ENCODE peak calls at places on chromosomes 2 and 18, in nine cellular contexts. One of them, this sample, is unnamed. For H3K4me1, the result is how much of the 10 kb centered on the place peaks cover.

GRCh38 chr2:178506949-178507348 is 26.7 kb downstream of the PLEKHA3 start:
- DNase-seq in Caco-2: no peak
- DNase-seq in H9: no peak
- DNase-seq in fibroblast of lung: no peak
- DNase-seq in neuronal stem cell: no peak
- DNase-seq in ovary: no peak
- DNase-seq in naive thymus-derived CD4-positive, alpha-beta T cell: no peak
- DNase-seq in heart right ventricle: no peak
- DNase-seq in HAP-1: no peak
- DNase-seq in this sample: no peak

GRCh38 chr18:76565238-76566173 is 70.5 kb upstream of the ZNF516 start:
- DNase-seq in heart right ventricle: peak
- DNase-seq in HAP-1: peak
- DNase-seq in fibroblast of lung: peak
- DNase-seq in ovary: peak
- DNase-seq in H9: peak
- DNase-seq in naive thymus-derived CD4-positive, alpha-beta T cell: no peak
- DNase-seq in neuronal stem cell: peak
- DNase-seq in Caco-2: peak
- DNase-seq in this sample: no peak

GRCh38 chr2:104290566-104290891 is 563.4 kb upstream of the POU3F3 start:
- DNase-seq in Caco-2: no peak
- DNase-seq in heart right ventricle: no peak
- DNase-seq in H9: no peak
- DNase-seq in ovary: no peak
- DNase-seq in fibroblast of lung: no peak
- DNase-seq in HAP-1: no peak
- DNase-seq in naive thymus-derived CD4-positive, alpha-beta T cell: no peak
- DNase-seq in neuronal stem cell: no peak
- DNase-seq in this sample: no peak

GRCh38 chr2:68732533-68732932 is 2.1 kb upstream of the ARHGAP25 start:
- DNase-seq in heart right ventricle: no peak
- DNase-seq in ovary: no peak
- DNase-seq in neuronal stem cell: no peak
- DNase-seq in H9: no peak
- DNase-seq in fibroblast of lung: no peak
- DNase-seq in naive thymus-derived CD4-positive, alpha-beta T cell: no peak
- DNase-seq in HAP-1: no peak
- DNase-seq in Caco-2: no peak
- DNase-seq in this sample: no peak

GRCh38 chr18:49861659-49862058 is 48.3 kb upstream of the ACAA2 start:
- DNase-seq in neuronal stem cell: no peak
- DNase-seq in heart right ventricle: no peak
- DNase-seq in H9: no peak
- DNase-seq in naive thymus-derived CD4-positive, alpha-beta T cell: no peak
- DNase-seq in ovary: no peak
- DNase-seq in fibroblast of lung: no peak
- DNase-seq in Caco-2: no peak
- DNase-seq in HAP-1: no peak
- DNase-seq in this sample: peak

GRCh38 chr2:176136375-176137248 is 7.1 kb downstream of the HOXD8 start:
- DNase-seq in fibroblast of lung: no peak
- DNase-seq in Caco-2: peak
- DNase-seq in neuronal stem cell: no peak
- DNase-seq in naive thymus-derived CD4-positive, alpha-beta T cell: peak
- DNase-seq in heart right ventricle: no peak
- DNase-seq in ovary: peak
- DNase-seq in H9: peak
- DNase-seq in HAP-1: peak
- DNase-seq in this sample: no peak

GRCh38 chr2:43943809-43944452 is 51.9 kb downstream of the LRPPRC start:
- DNase-seq in heart right ventricle: no peak
- DNase-seq in fibroblast of lung: no peak
- DNase-seq in ovary: no peak
- DNase-seq in H9: no peak
- DNase-seq in naive thymus-derived CD4-positive, alpha-beta T cell: no peak
- DNase-seq in neuronal stem cell: no peak
- DNase-seq in Caco-2: no peak
- DNase-seq in HAP-1: peak
- DNase-seq in this sample: no peak

GRCh38 chr2:7673843-7674242 is 756.6 kb downstream of the RNF144A start:
- DNase-seq in neuronal stem cell: no peak
- DNase-seq in ovary: no peak
- DNase-seq in heart right ventricle: no peak
- DNase-seq in fibroblast of lung: peak
- DNase-seq in HAP-1: no peak
- DNase-seq in H9: no peak
- DNase-seq in naive thymus-derived CD4-positive, alpha-beta T cell: no peak
- DNase-seq in Caco-2: no peak
- DNase-seq in this sample: no peak

GRCh38 chr2:65281626-65282351 is 54.2 kb downstream of the ACTR2 start:
- DNase-seq in HAP-1: no peak
- DNase-seq in neuronal stem cell: no peak
- DNase-seq in fibroblast of lung: peak
- DNase-seq in Caco-2: no peak
- DNase-seq in ovary: no peak
- DNase-seq in heart right ventricle: no peak
- DNase-seq in H9: no peak
- DNase-seq in naive thymus-derived CD4-positive, alpha-beta T cell: no peak
- DNase-seq in this sample: no peak

DNA sequence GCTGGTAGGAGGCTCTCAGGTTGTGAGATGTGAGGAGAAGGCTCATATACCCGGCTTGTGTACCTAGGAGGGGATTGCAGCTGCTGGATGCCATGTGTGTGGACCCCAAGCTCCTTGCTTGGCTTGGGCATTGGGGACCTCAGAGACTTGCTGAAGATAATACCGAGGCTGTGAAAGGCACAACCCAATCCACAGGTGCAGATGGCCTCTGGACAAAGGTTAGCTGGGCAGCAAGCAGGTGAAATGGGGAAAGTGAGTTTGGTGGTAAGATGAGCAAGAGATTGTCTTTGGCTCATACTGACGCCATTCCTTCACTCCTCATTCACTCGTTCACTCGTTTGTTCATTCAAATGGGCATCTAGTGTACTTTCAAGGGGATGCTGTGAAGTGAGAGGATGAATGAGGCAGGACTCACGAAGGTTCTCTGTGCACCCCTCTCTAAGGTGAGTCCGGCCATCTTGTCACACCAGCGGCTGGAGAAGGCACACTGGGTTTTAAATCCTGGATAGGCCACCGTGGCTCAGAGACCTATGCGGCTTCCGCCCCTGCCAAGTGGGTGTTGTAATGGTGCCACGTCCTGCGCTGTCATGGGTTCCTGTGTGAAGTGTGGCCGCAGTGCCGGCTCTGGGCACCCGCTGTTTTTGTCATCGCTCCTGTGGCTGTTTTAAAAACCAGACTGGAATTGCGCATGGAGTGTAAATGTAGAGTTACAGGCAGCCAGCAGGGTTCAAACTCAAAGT is 13.7 kb downstream of the FBLN7 start:
- DNase-seq in heart right ventricle: no peak
- DNase-seq in naive thymus-derived CD4-positive, alpha-beta T cell: no peak
- DNase-seq in HAP-1: no peak
- DNase-seq in Caco-2: no peak
- DNase-seq in neuronal stem cell: no peak
- DNase-seq in ovary: no peak
- DNase-seq in H9: no peak
- DNase-seq in fibroblast of lung: no peak
- DNase-seq in this sample: no peak
- H3K4me1 ChIP-seq in heart right ventricle: under half
- H3K4me1 ChIP-seq in naive thymus-derived CD4-positive, alpha-beta T cell: under half
- H3K4me1 ChIP-seq in HAP-1: under half
- H3K4me1 ChIP-seq in Caco-2: under half
- H3K4me1 ChIP-seq in neuronal stem cell: under half
- H3K4me1 ChIP-seq in ovary: under half
- H3K4me1 ChIP-seq in H9: under half
- H3K4me1 ChIP-seq in fibroblast of lung: under half
- H3K4me1 ChIP-seq in this sample: under half

GRCh38 chr2:8974001-8974400 is 29.5 kb downstream of the MBOAT2 start:
- DNase-seq in ovary: no peak
- DNase-seq in HAP-1: no peak
- DNase-seq in H9: no peak
- DNase-seq in naive thymus-derived CD4-positive, alpha-beta T cell: no peak
- DNase-seq in Caco-2: no peak
- DNase-seq in fibroblast of lung: no peak
- DNase-seq in heart right ventricle: no peak
- DNase-seq in neuronal stem cell: no peak
- DNase-seq in this sample: no peak

GRCh38 chr2:8980096-8980495 is 23.4 kb downstream of the MBOAT2 start:
- DNase-seq in Caco-2: no peak
- DNase-seq in naive thymus-derived CD4-positive, alpha-beta T cell: no peak
- DNase-seq in HAP-1: no peak
- DNase-seq in H9: no peak
- DNase-seq in fibroblast of lung: peak
- DNase-seq in heart right ventricle: no peak
- DNase-seq in ovary: no peak
- DNase-seq in neuronal stem cell: no peak
- DNase-seq in this sample: no peak

GRCh38 chr2:8976847-8977246 is 26.6 kb downstream of the MBOAT2 start:
- DNase-seq in HAP-1: no peak
- DNase-seq in fibroblast of lung: no peak
- DNase-seq in naive thymus-derived CD4-positive, alpha-beta T cell: no peak
- DNase-seq in ovary: no peak
- DNase-seq in Caco-2: no peak
- DNase-seq in H9: no peak
- DNase-seq in neuronal stem cell: no peak
- DNase-seq in heart right ventricle: no peak
- DNase-seq in this sample: no peak

GRCh38 chr2:8977758-8978157 is 25.7 kb downstream of the MBOAT2 start:
- DNase-seq in ovary: no peak
- DNase-seq in neuronal stem cell: no peak
- DNase-seq in HAP-1: no peak
- DNase-seq in naive thymus-derived CD4-positive, alpha-beta T cell: no peak
- DNase-seq in Caco-2: no peak
- DNase-seq in H9: no peak
- DNase-seq in heart right ventricle: no peak
- DNase-seq in fibroblast of lung: no peak
- DNase-seq in this sample: no peak

DNA sequence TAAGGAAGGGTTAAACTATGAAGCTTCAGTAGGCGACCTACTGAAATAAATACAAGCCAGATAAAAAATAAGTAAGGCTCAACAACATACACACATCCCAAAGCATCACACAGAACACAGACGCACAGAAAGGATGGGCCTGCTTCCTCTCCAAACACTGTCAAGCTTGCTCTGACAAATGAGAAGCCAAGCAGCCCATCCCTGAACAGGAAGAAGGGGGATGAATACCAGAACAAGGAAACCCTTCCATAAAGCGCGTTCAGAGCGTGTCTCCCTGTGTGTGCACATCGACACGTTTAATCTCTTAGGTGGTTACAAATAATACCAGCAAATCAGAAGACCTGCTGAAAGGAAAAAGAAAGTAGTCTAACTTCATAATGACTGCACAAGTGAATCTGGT is 27.1 kb downstream of the MBOAT2 start:
- DNase-seq in ovary: no peak
- DNase-seq in heart right ventricle: no peak
- DNase-seq in neuronal stem cell: no peak
- DNase-seq in fibroblast of lung: no peak
- DNase-seq in H9: no peak
- DNase-seq in naive thymus-derived CD4-positive, alpha-beta T cell: no peak
- DNase-seq in Caco-2: no peak
- DNase-seq in HAP-1: no peak
- DNase-seq in this sample: no peak
- H3K4me1 ChIP-seq in ovary: under half
- H3K4me1 ChIP-seq in heart right ventricle: under half
- H3K4me1 ChIP-seq in neuronal stem cell: under half
- H3K4me1 ChIP-seq in fibroblast of lung: under half
- H3K4me1 ChIP-seq in H9: under half
- H3K4me1 ChIP-seq in naive thymus-derived CD4-positive, alpha-beta T cell: under half
- H3K4me1 ChIP-seq in Caco-2: under half
- H3K4me1 ChIP-seq in HAP-1: under half
- H3K4me1 ChIP-seq in this sample: under half

GRCh38 chr18:44750774-44751173 is 70.1 kb downstream of the SETBP1 start:
- DNase-seq in ovary: no peak
- DNase-seq in heart right ventricle: no peak
- DNase-seq in neuronal stem cell: no peak
- DNase-seq in naive thymus-derived CD4-positive, alpha-beta T cell: no peak
- DNase-seq in Caco-2: no peak
- DNase-seq in fibroblast of lung: no peak
- DNase-seq in HAP-1: no peak
- DNase-seq in H9: no peak
- DNase-seq in this sample: no peak
- H3K4me1 ChIP-seq in ovary: under half
- H3K4me1 ChIP-seq in heart right ventricle: under half
- H3K4me1 ChIP-seq in neuronal stem cell: under half
- H3K4me1 ChIP-seq in naive thymus-derived CD4-positive, alpha-beta T cell: under half
- H3K4me1 ChIP-seq in Caco-2: under half
- H3K4me1 ChIP-seq in fibroblast of lung: under half
- H3K4me1 ChIP-seq in HAP-1: under half
- H3K4me1 ChIP-seq in H9: under half
- H3K4me1 ChIP-seq in this sample: under half

GRCh38 chr18:55402731-55403405 is 185.1 kb downstream of the TCF4 start:
- DNase-seq in fibroblast of lung: peak
- DNase-seq in naive thymus-derived CD4-positive, alpha-beta T cell: no peak
- DNase-seq in heart right ventricle: no peak
- DNase-seq in neuronal stem cell: no peak
- DNase-seq in ovary: no peak
- DNase-seq in H9: no peak
- DNase-seq in HAP-1: peak
- DNase-seq in Caco-2: no peak
- DNase-seq in this sample: no peak

GRCh38 chr18:55400590-55401274 is 187.3 kb downstream of the TCF4 start:
- DNase-seq in neuronal stem cell: no peak
- DNase-seq in heart right ventricle: no peak
- DNase-seq in ovary: no peak
- DNase-seq in H9: no peak
- DNase-seq in Caco-2: no peak
- DNase-seq in fibroblast of lung: peak
- DNase-seq in HAP-1: no peak
- DNase-seq in naive thymus-derived CD4-positive, alpha-beta T cell: no peak
- DNase-seq in this sample: no peak

GRCh38 chr18:55401638-55402191 is 186.3 kb downstream of the TCF4 start:
- DNase-seq in neuronal stem cell: peak
- DNase-seq in heart right ventricle: peak
- DNase-seq in H9: peak
- DNase-seq in Caco-2: peak
- DNase-seq in fibroblast of lung: peak
- DNase-seq in ovary: peak
- DNase-seq in naive thymus-derived CD4-positive, alpha-beta T cell: no peak
- DNase-seq in HAP-1: peak
- DNase-seq in this sample: no peak

GRCh38 chr18:55403555-55403954 is 184.4 kb downstream of the TCF4 start:
- DNase-seq in fibroblast of lung: no peak
- DNase-seq in HAP-1: no peak
- DNase-seq in H9: no peak
- DNase-seq in naive thymus-derived CD4-positive, alpha-beta T cell: no peak
- DNase-seq in neuronal stem cell: no peak
- DNase-seq in Caco-2: no peak
- DNase-seq in ovary: no peak
- DNase-seq in heart right ventricle: no peak
- DNase-seq in this sample: no peak

DNA sequence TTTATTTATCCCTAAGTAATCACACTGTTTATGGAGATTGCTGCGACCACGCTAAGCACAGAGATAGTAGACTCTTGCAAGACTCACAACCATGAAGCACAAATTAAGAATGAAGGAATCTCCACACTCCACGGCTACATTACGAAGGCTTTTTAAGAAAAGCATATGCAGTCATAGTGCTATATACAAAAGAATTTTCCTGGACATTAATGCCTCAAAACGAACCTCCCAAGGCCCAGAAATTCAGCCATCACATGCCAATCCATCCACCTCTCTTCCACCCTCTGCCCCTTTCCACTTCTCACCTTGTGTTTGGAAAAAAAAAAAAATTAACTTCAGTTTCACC is 186.7 kb downstream of the TCF4 start:
- DNase-seq in ovary: no peak
- DNase-seq in fibroblast of lung: peak
- DNase-seq in H9: no peak
- DNase-seq in HAP-1: no peak
- DNase-seq in naive thymus-derived CD4-positive, alpha-beta T cell: no peak
- DNase-seq in heart right ventricle: no peak
- DNase-seq in Caco-2: no peak
- DNase-seq in neuronal stem cell: no peak
- DNase-seq in this sample: no peak
- H3K4me1 ChIP-seq in ovary: under half
- H3K4me1 ChIP-seq in fibroblast of lung: under half
- H3K4me1 ChIP-seq in H9: under half
- H3K4me1 ChIP-seq in HAP-1: under half
- H3K4me1 ChIP-seq in naive thymus-derived CD4-positive, alpha-beta T cell: under half
- H3K4me1 ChIP-seq in heart right ventricle: under half
- H3K4me1 ChIP-seq in Caco-2: under half
- H3K4me1 ChIP-seq in neuronal stem cell: under half
- H3K4me1 ChIP-seq in this sample: under half